ENCODE peak calls at places on chromosomes 16 and 17, in six cellular contexts. X is heart right ventricle, M is IMR-90, L is mucosa of descending colon, T is heart left ventricle, U is stomach. G is an unnamed sample. For H3K36me3, the result is how much of the 10 kb centered on the place peaks cover.

GRCh38 chr16:28069921-28070794 is 6.6 kb upstream of the GSG1L start:
- DNase-seq in X (no peak), M (no peak), L (no peak), T (no peak), U (no peak), G (no peak)

GRCh38 chr17:43171761-43172487 is 910 bp downstream of the NBR1 start:
- DNase-seq in X (peak), M (peak), L (no peak), T (peak), U (no peak), G (peak)

GRCh38 chr16:89691986-89692569 is 5.6 kb downstream of the CDK10 start:
- DNase-seq in X (no peak), M (no peak), L (no peak), T (no peak), U (no peak), G (no peak)

GRCh38 chr17:43936434-43936833 is 5.8 kb downstream of the PPY start:
- DNase-seq in X (no peak), M (peak), L (no peak), T (no peak), U (no peak), G (no peak)

GRCh38 chr16:88387941-88388627 is 5.3 kb downstream of the ZNF469 start:
- DNase-seq in X (no peak), M (peak), L (peak), T (no peak), U (peak), G (peak)

GRCh38 chr16:70157105-70157476 is 16.5 kb upstream of the CLEC18C start:
- DNase-seq in X (no peak), M (no peak), L (no peak), T (no peak), U (no peak), G (no peak)

GRCh38 chr16:330746-331145 is 21.8 kb downstream of the AXIN1 start:
- DNase-seq in X (no peak), M (no peak), L (no peak), T (no peak), U (no peak), G (no peak)

GRCh38 chr16:23423496-23424049 is 29.4 kb downstream of the COG7 start:
- DNase-seq in X (peak), M (peak), L (peak), T (peak), U (peak), G (peak)

GRCh38 chr17:27475070-27475673 is 18.9 kb downstream of the KSR1 start:
- DNase-seq in X (no peak), M (no peak), L (no peak), T (no peak), U (no peak), G (no peak)

GRCh38 chr16:58051296-58051695 is 25.7 kb downstream of the MMP15 start:
- DNase-seq in X (no peak), M (no peak), L (no peak), T (no peak), U (no peak), G (no peak)

GRCh38 chr17:30550512-30551273 is 73.5 kb downstream of the GOSR1 start:
- DNase-seq in X (no peak), M (peak), L (peak), T (no peak), U (peak), G (peak)

GRCh38 chr16:87457724-87458423 is 35.0 kb downstream of the ZCCHC14 start:
- DNase-seq in X (no peak), M (peak), L (no peak), T (no peak), U (no peak), G (peak)

GRCh38 chr17:14196337-14196997 is 40.2 kb downstream of the CDRT15 start:
- DNase-seq in X (no peak), M (no peak), L (no peak), T (no peak), U (no peak), G (no peak)

GRCh38 chr17:49748791-49749190 is 15.1 kb downstream of the FAM117A start:
- DNase-seq in X (no peak), M (no peak), L (no peak), T (no peak), U (no peak), G (peak)

GRCh38 chr17:82213251-82214011 is 789 bp upstream of the CCDC57 start:
- DNase-seq in X (no peak), M (peak), L (peak), T (no peak), U (no peak), G (no peak)

GRCh38 chr17:1006054-1006453 is 9.1 kb downstream of the TIMM22 start:
- DNase-seq in X (no peak), M (no peak), L (peak), T (no peak), U (peak), G (no peak)

GRCh38 chr16:59013930-59014329 is 279.8 kb upstream of the GOT2 start:
- DNase-seq in X (no peak), M (no peak), L (no peak), T (no peak), U (no peak), G (no peak)

GRCh38 chr16:9049241-9049640 is 42.2 kb upstream of the HAPSTR1 start:
- DNase-seq in X (no peak), M (peak), L (no peak), T (no peak), U (no peak), G (no peak)

GRCh38 chr16:85306071-85306792 is 194.0 kb upstream of the CIBAR2 start:
- DNase-seq in X (peak), M (peak), L (peak), T (peak), U (peak), G (peak)

GRCh38 chr17:6661464-6661848 is 9.9 kb downstream of the C17orf100 start:
- DNase-seq in X (no peak), M (no peak), L (no peak), T (no peak), U (no peak), G (no peak)

GRCh38 chr16:70345840-70346239 is 863 bp upstream of the DDX19A start:
- DNase-seq in X (no peak), M (no peak), L (no peak), T (no peak), U (no peak), G (no peak)

GRCh38 chr17:59435238-59435637 is 103.8 kb downstream of the YPEL2 start:
- DNase-seq in X (no peak), M (peak), L (no peak), T (no peak), U (no peak), G (peak)

GRCh38 chr16:1325673-1326371 is 7.6 kb upstream of the BAIAP3 start:
- DNase-seq in X (no peak), M (no peak), L (no peak), T (no peak), U (no peak), G (no peak)

GRCh38 chr17:18117974-18118632 is 9.5 kb downstream of the MYO15A start:
- DNase-seq in X (no peak), M (peak), L (no peak), T (no peak), U (no peak), G (no peak)

GRCh38 chr17:3866269-3866668 is 20.2 kb upstream of the NCBP3 start:
- DNase-seq in X (no peak), M (no peak), L (no peak), T (no peak), U (no peak), G (no peak)

GRCh38 chr16:87474566-87474996 is 18.2 kb downstream of the ZCCHC14 start:
- DNase-seq in X (no peak), M (no peak), L (no peak), T (no peak), U (no peak), G (no peak)

DNA sequence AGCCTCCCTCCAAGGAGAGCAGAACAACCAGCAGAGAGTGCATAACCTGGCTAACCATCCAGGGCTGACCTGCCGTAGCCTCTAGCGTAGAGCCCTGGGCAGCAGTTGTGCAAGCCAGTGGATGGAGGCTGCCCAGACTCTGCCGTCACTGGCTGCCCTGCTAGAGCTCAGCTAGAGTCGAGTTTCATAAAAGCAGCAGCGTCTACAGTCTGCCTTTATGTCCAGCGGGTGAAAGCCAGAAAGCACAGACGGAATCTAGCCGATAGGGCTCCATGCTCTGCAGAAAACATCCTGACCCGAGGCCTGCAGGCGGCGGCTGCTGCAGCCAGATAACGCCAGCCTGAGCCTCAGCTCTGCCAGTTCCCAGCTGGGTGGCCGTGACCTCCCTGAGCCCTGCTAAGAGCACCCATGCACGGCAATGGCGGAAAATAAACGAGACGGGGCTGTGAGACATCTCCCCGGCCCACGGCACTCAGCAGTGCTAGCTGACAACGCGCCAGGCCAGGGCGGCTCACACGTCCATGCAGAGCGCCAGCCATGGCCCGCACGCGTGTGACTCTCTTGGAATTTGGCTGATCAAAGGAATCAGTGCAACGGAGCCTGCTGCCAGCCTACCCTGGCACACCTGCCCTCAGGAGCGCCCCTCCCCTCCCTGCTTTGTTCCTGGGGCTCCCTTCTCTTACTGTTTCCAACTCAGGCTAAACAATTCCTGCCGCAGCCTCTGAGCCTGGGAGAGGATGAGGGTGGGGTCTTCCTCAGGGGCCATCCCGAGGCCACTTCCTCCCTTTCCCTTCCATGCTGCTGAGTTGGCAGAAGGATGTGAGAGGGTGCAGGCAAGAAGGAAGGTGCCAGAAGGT is 231.4 kb downstream of the ENGASE start:
- DNase-seq in X (peak), M (no peak), L (no peak), T (peak), U (peak), G (no peak)
- TF ChIP-seq CTCF in X (no peak), M (no peak), L (no peak), T (no peak), U (no peak), G (no peak)

GRCh38 chr17:75116681-75117080 is 6.9 kb downstream of the ARMC7 start:
- DNase-seq in X (no peak), M (no peak), L (no peak), T (no peak), U (no peak), G (no peak)

GRCh38 chr17:75113798-75114551 is 4.2 kb downstream of the ARMC7 start:
- DNase-seq in X (peak), M (peak), L (peak), T (peak), U (peak), G (no peak)

GRCh38 chr17:75111777-75112176 is 2.0 kb downstream of the ARMC7 start:
- DNase-seq in X (no peak), M (no peak), L (no peak), T (no peak), U (no peak), G (no peak)

GRCh38 chr17:75118307-75118706 is 8.5 kb downstream of the ARMC7 start:
- DNase-seq in X (no peak), M (no peak), L (no peak), T (no peak), U (no peak), G (no peak)

DNA sequence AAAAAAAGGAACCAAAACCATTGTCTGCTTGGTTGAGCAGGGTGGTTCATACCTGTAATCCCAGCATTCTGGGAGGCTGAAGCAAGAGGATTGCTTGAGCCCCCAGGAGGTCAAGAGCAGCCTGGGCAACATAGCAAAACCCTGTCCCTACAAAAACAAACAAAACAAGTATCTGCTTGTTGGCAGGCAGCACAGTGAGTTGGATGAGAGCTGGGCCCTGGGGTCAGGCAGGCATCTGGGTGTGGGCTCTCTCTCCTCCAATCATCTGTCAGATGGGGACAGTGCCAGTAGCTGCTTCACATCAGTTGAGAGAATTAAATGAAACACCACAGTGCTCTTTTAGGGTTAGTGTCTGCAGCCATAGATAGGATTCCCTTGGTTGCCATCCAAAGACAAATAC is 5.8 kb downstream of the ARMC7 start:
- DNase-seq in X (no peak), M (no peak), L (peak), T (no peak), U (no peak), G (no peak)
- H3K4me3 ChIP-seq in X (no peak), M (no peak), L (no peak), T (no peak), U (no peak), G (no peak)

DNA sequence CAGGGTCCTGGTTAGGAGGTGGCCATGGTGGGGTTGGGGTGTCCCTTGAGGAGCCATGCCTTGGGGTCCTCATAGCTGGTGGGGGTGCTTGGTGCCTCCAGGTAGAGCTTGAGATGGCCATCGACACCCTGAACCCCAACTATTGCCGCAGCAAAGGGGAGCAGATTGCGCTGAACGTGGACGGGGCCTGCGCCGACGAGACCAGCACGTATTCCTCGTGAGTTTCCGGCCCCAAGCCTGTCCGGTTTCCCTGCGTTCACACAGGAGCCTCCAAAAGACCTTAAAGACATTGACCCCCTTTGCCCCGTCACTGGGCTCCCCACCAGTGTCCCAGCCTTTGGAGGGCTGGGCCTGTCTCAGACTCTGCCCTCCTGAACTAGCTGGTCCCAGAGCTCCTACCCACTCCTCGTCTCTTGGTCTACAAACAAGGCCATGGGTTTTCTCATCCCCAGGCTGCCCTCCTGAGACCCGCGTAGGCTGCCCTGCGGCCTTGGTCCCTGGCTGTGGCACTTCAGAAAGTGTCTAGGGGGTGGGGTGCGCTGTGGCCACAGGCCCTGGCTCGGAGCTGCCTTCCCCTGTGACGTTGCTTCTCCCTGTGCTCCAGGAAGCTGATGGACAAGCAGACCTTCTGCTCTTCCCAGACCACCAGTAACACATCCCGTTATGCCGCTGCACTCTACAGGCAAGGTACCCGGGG is 11.8 kb downstream of the POLR3E start:
- DNase-seq in X (no peak), M (no peak), L (no peak), T (no peak), U (no peak), G (no peak)
- H3K36me3 ChIP-seq in X (half or more), M (under half), L (under half), T (half or more), U (half or more), G (under half)

GRCh38 chr17:77957869-77958715 is at the start of gene TNRC6C:
- DNase-seq in X (peak), M (peak), L (peak), T (peak), U (peak), G (peak)
- TF ChIP-seq CTCF in X (peak), M (peak), L (no peak), T (no peak), U (peak), G (no peak)

GRCh38 chr17:57948555-57949420 is 6.4 kb downstream of the CUEDC1 start:
- DNase-seq in X (no peak), M (peak), L (peak), T (no peak), U (no peak), G (peak)
- H3K4me3 ChIP-seq in X (no peak), M (no peak), L (no peak), T (no peak), U (no peak), G (no peak)